ENCODE peak calls at places on chromosomes 4 and X, in four cellular contexts. W is Peyer's patch; Y is CD4-positive, alpha-beta memory T cell; B is cardiac muscle cell. K is an unnamed sample.

GRCh38 chr4:170591076-170591475 is 501.3 kb upstream of the AADAT start:
- DNase-seq in Y (no peak), W (no peak), B (no peak), K (no peak)

GRCh38 chrX:44228621-44229020 is 114.9 kb downstream of the EFHC2 start:
- DNase-seq in W (no peak), Y (no peak), B (no peak), K (no peak)

GRCh38 chr4:12884846-12885796 is 599.0 kb downstream of the RAB28 start:
- DNase-seq in Y (no peak), B (no peak), W (no peak), K (no peak)

GRCh38 chr4:24774452-24774851 is 20.9 kb upstream of the SOD3 start:
- DNase-seq in B (no peak), Y (no peak), W (no peak), K (no peak)

GRCh38 chr4:119014658-119015057 is 121.0 kb upstream of the MYOZ2 start:
- DNase-seq in W (no peak), Y (no peak), B (no peak), K (no peak)

GRCh38 chr4:73832651-73833237 is 3.7 kb upstream of the CXCL6 start:
- DNase-seq in W (no peak), Y (no peak), B (no peak), K (no peak)

GRCh38 chrX:11382935-11383334 is 89.7 kb downstream of the AMELX start:
- DNase-seq in Y (no peak), B (no peak), W (no peak), K (no peak)

GRCh38 chrX:71420686-71421085 is 54.5 kb downstream of the TAF1 start:
- DNase-seq in Y (no peak), B (no peak), W (no peak), K (no peak)

GRCh38 chr4:150332086-150332485 is 249.9 kb upstream of the MAB21L2 start:
- DNase-seq in W (no peak), B (no peak), Y (no peak), K (no peak)

GRCh38 chr4:38099020-38099600 is 138.9 kb downstream of the PTTG2 start:
- DNase-seq in W (no peak), B (no peak), Y (no peak), K (no peak)

GRCh38 chr4:84920591-84920990 is 45.9 kb downstream of the WDFY3 start:
- DNase-seq in Y (no peak), B (no peak), W (no peak), K (no peak)

GRCh38 chrX:42021058-42021457 is 97.7 kb upstream of the CASK start:
- DNase-seq in Y (no peak), B (no peak), W (no peak), K (no peak)

GRCh38 chrX:12975670-12975965 is 708 bp downstream of the TMSB4X start:
- DNase-seq in B (peak; percentile 54), W (peak; percentile 59), Y (peak; percentile 45), K (no peak)

GRCh38 chr4:30722092-30722915 is 2.1 kb downstream of the PCDH7 start:
- DNase-seq in B (no peak), Y (no peak), W (no peak), K (no peak)

GRCh38 chrX:101931104-101931493 is 728 bp downstream of the ZMAT1 start:
- DNase-seq in B (no peak), Y (no peak), W (no peak), K (no peak)

GRCh38 chr4:168028568-168028967 is 63.8 kb upstream of the ANXA10 start:
- DNase-seq in W (no peak), Y (no peak), B (no peak), K (no peak)

GRCh38 chr4:184443318-184443717 is 31.0 kb downstream of the IRF2 start:
- DNase-seq in Y (no peak), B (no peak), W (no peak), K (no peak)

GRCh38 chr4:172758586-172759340 is 409.8 kb upstream of the GALNT7 start:
- DNase-seq in Y (no peak), B (no peak), W (no peak), K (no peak)

GRCh38 chr4:184807797-184808718 is 17.7 kb downstream of the ACSL1 start:
- DNase-seq in Y (no peak), B (peak; percentile 41), W (no peak), K (no peak)

GRCh38 chr4:137861682-137862081 is 329.4 kb upstream of the PCDH18 start:
- DNase-seq in B (peak; percentile 25), W (no peak), Y (no peak), K (no peak)

GRCh38 chrX:73940893-73941470 is 363.0 kb upstream of the ZCCHC13 start:
- DNase-seq in W (no peak), B (no peak), Y (no peak), K (no peak)

GRCh38 chrX:68989865-68990606 is 161.2 kb downstream of the EFNB1 start:
- DNase-seq in W (no peak), B (peak; percentile 81), Y (no peak), K (no peak)

GRCh38 chr4:182242793-182243192 is 409 bp upstream of the TENM3 start:
- DNase-seq in B (no peak), W (no peak), Y (no peak), K (no peak)

GRCh38 chrX:11704725-11705495 is 39.2 kb upstream of the ARHGAP6 start:
- DNase-seq in Y (no peak), W (no peak), B (no peak), K (no peak)

GRCh38 chr4:128311659-128312392 is 24.2 kb upstream of the PGRMC2 start:
- DNase-seq in W (no peak), B (no peak), Y (no peak), K (peak; percentile 88)

GRCh38 chr4:182212211-182212761 is 30.9 kb upstream of the TENM3 start:
- DNase-seq in Y (no peak), W (no peak), B (peak; percentile 91), K (peak; percentile 61)

GRCh38 chr4:16196482-16197393 is 29.5 kb downstream of the TAPT1 start:
- DNase-seq in W (no peak), B (peak; percentile 62), Y (no peak), K (peak; percentile 76)

GRCh38 chr4:88812420-88812819 is 114.8 kb upstream of the NAP1L5 start:
- DNase-seq in Y (no peak), W (no peak), B (no peak), K (no peak)

GRCh38 chrX:30310429-30311206 is 1.4 kb upstream of the NR0B1 start:
- DNase-seq in B (no peak), Y (no peak), W (no peak), K (no peak)

GRCh38 chrX:30309139-30309571 is at the start of gene NR0B1:
- DNase-seq in B (peak; percentile 32), W (no peak), Y (no peak), K (no peak)

GRCh38 chrX:30304866-30305265 is 4.3 kb downstream of the NR0B1 start:
- DNase-seq in Y (no peak), B (no peak), W (no peak), K (no peak)

GRCh38 chrX:30307466-30307865 is 1.7 kb downstream of the NR0B1 start:
- DNase-seq in W (no peak), Y (no peak), B (no peak), K (no peak)

DNA sequence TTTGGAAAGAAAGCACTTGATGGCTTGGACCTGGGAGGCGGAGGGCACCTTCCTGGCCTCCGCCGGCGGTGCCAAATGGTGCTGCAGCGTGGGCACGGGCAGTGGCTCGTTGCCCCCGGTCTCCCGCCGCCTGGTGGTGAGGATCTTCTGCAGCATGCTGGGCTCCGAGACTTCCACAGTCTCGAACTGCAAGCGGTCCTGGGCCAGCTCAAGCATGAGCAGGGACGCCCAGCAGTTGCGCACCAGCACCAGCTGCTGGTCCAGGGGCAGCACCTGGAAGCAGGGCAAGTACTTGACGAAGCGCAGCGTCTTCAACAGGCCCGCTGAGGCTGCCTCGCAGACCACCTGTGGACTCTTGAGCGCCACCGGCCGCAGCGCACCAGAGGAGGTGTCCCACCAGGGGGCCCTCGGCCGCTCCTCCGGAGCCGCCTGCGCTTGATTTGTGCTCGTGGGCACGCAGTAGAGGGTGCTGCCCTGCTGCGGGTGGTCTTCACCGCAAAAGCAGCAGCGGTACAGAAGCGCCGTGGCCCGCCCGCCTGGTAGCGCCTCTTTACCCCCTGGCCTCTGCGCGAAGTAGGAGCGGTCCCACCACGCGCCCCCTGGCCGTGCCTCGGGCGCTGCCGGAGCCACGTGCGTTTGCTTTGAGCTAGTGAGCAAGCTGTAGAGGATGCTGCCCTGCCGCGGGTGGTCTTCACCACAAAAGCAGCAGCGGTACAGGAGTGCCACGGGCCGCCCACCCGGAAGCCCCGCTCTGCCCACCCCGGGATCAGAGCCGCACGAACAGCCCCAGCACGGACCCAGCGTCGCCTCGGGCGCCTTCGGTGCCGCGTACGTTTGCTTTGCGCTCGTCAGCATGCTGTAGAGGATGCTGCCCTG is 689 bp downstream of the NR0B1 start:
- DNase-seq in B (peak; percentile 51), Y (no peak), W (no peak), K (no peak)
- H3K4me3 ChIP-seq in B (peak overlapping the region; percentile 18), Y (no peak overlapping the region), W (no peak overlapping the region), K (no peak overlapping the region)

GRCh38 chr4:7128651-7129050 is 60.8 kb upstream of the GRPEL1 start:
- DNase-seq in Y (no peak), B (no peak), W (no peak), K (no peak)

GRCh38 chr4:7129871-7130609 is 62.2 kb upstream of the GRPEL1 start:
- DNase-seq in B (no peak), W (no peak), Y (no peak), K (no peak)

GRCh38 chr4:7132249-7132648 is 60.1 kb upstream of the SORCS2 start:
- DNase-seq in B (no peak), Y (no peak), W (no peak), K (no peak)

GRCh38 chr4:7131498-7132031 is 60.8 kb upstream of the SORCS2 start:
- DNase-seq in B (no peak), Y (no peak), W (no peak), K (no peak)

GRCh38 chr4:7130610-7131211 is 61.6 kb upstream of the SORCS2 start:
- DNase-seq in W (no peak), B (no peak), Y (no peak), K (no peak)
- H3K4me1 ChIP-seq in W (no peaks in the 10 kb centered on the region), B (peaks cover 14% of the 10 kb centered on the region), Y (no peaks in the 10 kb centered on the region), K (no peaks in the 10 kb centered on the region)

DNA sequence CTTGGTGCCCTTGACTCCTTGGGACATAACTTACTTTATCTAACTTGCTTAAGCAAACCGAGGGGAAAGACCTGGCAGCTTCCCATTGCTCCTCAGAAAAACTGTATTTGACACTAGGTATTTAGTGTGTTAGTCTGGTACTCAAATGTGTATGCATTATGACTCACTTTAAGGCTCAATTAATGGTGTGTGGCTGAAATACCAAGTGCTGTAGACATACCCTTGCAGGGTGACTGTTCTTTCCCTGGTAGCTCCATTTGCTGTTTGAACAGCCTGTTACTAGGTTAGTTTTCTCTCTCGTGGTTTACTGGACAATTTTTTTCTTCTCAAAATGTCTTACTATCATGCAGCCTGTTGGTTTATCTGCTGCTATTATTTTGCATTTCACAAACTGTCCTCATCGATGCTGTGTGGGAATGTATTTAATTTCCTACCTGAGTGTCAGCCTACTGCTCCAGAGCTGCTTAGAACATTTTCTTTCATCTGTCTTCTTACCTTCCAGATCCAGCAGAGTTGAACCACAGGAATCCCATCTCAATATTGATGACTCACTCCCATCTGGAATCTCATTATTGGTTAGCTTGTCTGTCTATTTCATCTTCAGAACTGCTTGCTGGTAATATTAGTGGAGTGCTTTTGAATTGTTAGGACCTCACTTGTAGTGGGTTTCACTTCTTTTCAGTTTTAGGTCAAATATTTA is 158.0 kb upstream of the FAT1 start:
- DNase-seq in W (no peak), B (no peak), Y (no peak), K (no peak)
- H3K27me3 ChIP-seq in W (no peaks in the 10 kb centered on the region), B (no peaks in the 10 kb centered on the region), Y (no peaks in the 10 kb centered on the region), K (no peaks in the 10 kb centered on the region)

DNA sequence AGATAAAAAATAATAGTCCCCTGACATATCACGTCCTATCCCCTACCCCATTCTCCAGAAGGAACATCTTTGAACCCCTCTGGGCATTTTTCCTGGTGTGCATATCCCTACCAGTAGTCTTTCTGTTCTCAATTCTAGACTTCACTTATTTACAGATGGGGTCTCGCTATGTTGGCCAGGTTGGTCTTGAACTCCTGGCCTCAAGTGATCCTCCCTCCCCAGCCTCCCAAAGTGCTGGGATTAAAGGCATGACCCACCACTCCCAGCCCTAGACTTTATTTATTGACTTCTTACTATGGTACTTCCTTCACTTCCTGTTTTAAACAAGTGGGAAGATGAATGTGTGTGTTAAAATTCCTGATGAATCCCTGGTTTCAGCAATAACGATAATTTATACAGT is 612 bp upstream of the RRAGB start:
- DNase-seq in W (no peak), Y (no peak), B (no peak), K (no peak)
- H3K4me3 ChIP-seq in W (no peak overlapping the region), Y (peak overlapping the region; percentile 76), B (peak overlapping the region; percentile 52), K (no peak overlapping the region)